ENCODE peak calls at places on chromosomes 3 and 15, in four cellular contexts. O is CD8-positive, alpha-beta memory T cell; T is activated CD4-positive, alpha-beta T cell treated with anti-CD3 and anti-CD28 coated beads, Interleukin-2, amount 50 U/mL, for 1 hour; F is activated CD8-positive, alpha-beta memory T cell treated with anti-CD3 and anti-CD28 coated beads, Interleukin-2, amount 50 U/mL, for 48 hours. E is an unnamed sample.

GRCh38 chr15:90862964-90863721 is 5.2 kb upstream of the FURIN start:
- DNase-seq in O (no peak), T (no peak), F (no peak), E (no peak)

GRCh38 chr15:77588126-77588525 is 44.6 kb downstream of the LINGO1 start:
- DNase-seq in O (no peak), T (no peak), F (no peak), E (no peak)

GRCh38 chr3:12719541-12719940 is 39.5 kb downstream of the TMEM40 start:
- DNase-seq in O (no peak), T (no peak), F (no peak), E (no peak)

GRCh38 chr15:88686166-88686565 is 47.4 kb downstream of the ISG20 start:
- DNase-seq in O (no peak), T (no peak), F (no peak), E (no peak)

GRCh38 chr15:101597360-101597928 is 54.7 kb downstream of the TM2D3 start:
- DNase-seq in O (no peak), T (no peak), F (no peak), E (no peak)

GRCh38 chr15:73957276-73957675 is 31.0 kb downstream of the LOXL1 start:
- DNase-seq in O (no peak), T (no peak), F (no peak), E (no peak)

GRCh38 chr3:45909542-45909941 is 23.2 kb downstream of the CCR9 start:
- DNase-seq in O (no peak), T (no peak), F (no peak), E (no peak)

GRCh38 chr15:66735909-66736305 is 33.9 kb downstream of the SMAD6 start:
- DNase-seq in O (no peak), T (no peak), F (no peak), E (no peak)

GRCh38 chr3:197002701-197003454 is 26.7 kb downstream of the MELTF start:
- DNase-seq in O (peak; percentile 78), T (peak; percentile 74), F (peak; percentile 90), E (peak; percentile 99)

GRCh38 chr15:58467121-58467721 is 35.4 kb downstream of the LIPC start:
- DNase-seq in O (no peak), T (no peak), F (no peak), E (no peak)

E was measured in 8988T.